ENCODE peak calls at places on chromosomes 1 and 21, in nine cellular contexts. E, Z, P, J, I, O, A, W and G are unnamed samples.

GRCh38 chr1:3393987-3394920 is 60.2 kb upstream of the ARHGEF16 start:
- DNase-seq in Z (no peak), E (no peak), P (no peak), W (no peak), I (no peak), A (no peak), J (no peak), O (no peak), G (no peak)

GRCh38 chr1:184669400-184669799 is 85.3 kb downstream of the EDEM3 start:
- DNase-seq in E (no peak), Z (no peak), A (no peak), O (no peak), I (no peak), P (no peak), J (no peak), W (no peak), G (no peak)

GRCh38 chr1:239317948-239318347 is 68.4 kb upstream of the CHRM3 start:
- DNase-seq in E (no peak), O (no peak), I (no peak), W (no peak), J (no peak), Z (no peak), P (no peak), A (no peak), G (no peak)

GRCh38 chr1:34013958-34014737 is 150.3 kb downstream of the HMGB4 start:
- DNase-seq in J (no peak), I (no peak), Z (peak), O (no peak), W (peak), P (no peak), E (peak), A (no peak), G (no peak)

GRCh38 chr1:209202826-209203439 is 380.6 kb upstream of the CAMK1G start:
- DNase-seq in A (no peak), W (peak), E (peak), P (peak), O (no peak), Z (peak), J (no peak), I (no peak), G (peak)

GRCh38 chr1:17119744-17120482 is 662 bp upstream of the PADI2 start:
- DNase-seq in Z (no peak), W (no peak), P (no peak), E (no peak), O (no peak), J (no peak), I (no peak), A (no peak), G (no peak)

GRCh38 chr21:29737188-29737587 is 202.6 kb downstream of the GRIK1 start:
- DNase-seq in J (no peak), W (no peak), O (no peak), P (no peak), E (no peak), I (no peak), Z (no peak), A (no peak), G (no peak)

GRCh38 chr1:248622491-248623106 is 12.3 kb downstream of the OR2T11 start:
- DNase-seq in W (peak), I (no peak), P (no peak), O (peak), A (no peak), E (no peak), J (no peak), Z (no peak), G (no peak)

GRCh38 chr1:156054500-156055342 is at the start of gene LAMTOR2:
- DNase-seq in I (peak), O (peak), E (peak), J (peak), Z (peak), A (peak), W (peak), P (peak), G (peak)

GRCh38 chr1:54227836-54228435 is 28.0 kb downstream of the MRPL37 start:
- DNase-seq in P (no peak), E (no peak), I (no peak), O (no peak), J (no peak), W (no peak), Z (no peak), A (no peak), G (no peak)

GRCh38 chr1:154896811-154897286 is 26.8 kb upstream of the KCNN3 start:
- DNase-seq in O (no peak), P (peak), I (no peak), A (no peak), E (no peak), Z (peak), W (no peak), J (no peak), G (no peak)

GRCh38 chr1:178726545-178726944 is 1.5 kb downstream of the RALGPS2 start:
- DNase-seq in A (no peak), I (no peak), W (peak), P (no peak), O (no peak), E (no peak), Z (no peak), J (no peak), G (no peak)

GRCh38 chr1:220684890-220685289 is 5.3 kb upstream of the C1orf115 start:
- DNase-seq in W (no peak), I (no peak), O (no peak), P (no peak), Z (no peak), E (no peak), A (no peak), J (no peak), G (no peak)

GRCh38 chr1:192109576-192109975 is 48.7 kb upstream of the RGS18 start:
- DNase-seq in A (no peak), I (no peak), O (no peak), Z (no peak), P (no peak), J (no peak), W (no peak), E (no peak), G (no peak)

GRCh38 chr21:15058718-15059316 is 6.0 kb downstream of the NRIP1 start:
- DNase-seq in P (no peak), Z (no peak), J (no peak), O (no peak), A (no peak), E (no peak), W (peak), I (no peak), G (no peak)

GRCh38 chr1:7948950-7949349 is 8.3 kb upstream of the TNFRSF9 start:
- DNase-seq in E (peak), Z (no peak), O (peak), J (no peak), W (peak), I (no peak), P (no peak), A (peak), G (no peak)

GRCh38 chr1:1398677-1399186 is 403 bp downstream of the CCNL2 start:
- DNase-seq in Z (no peak), J (no peak), W (no peak), A (no peak), O (no peak), E (no peak), I (no peak), P (no peak), G (no peak)

GRCh38 chr1:54610601-54611580 is 12.4 kb downstream of the FAM151A start:
- DNase-seq in A (no peak), P (no peak), I (no peak), J (no peak), W (no peak), Z (no peak), O (no peak), E (no peak), G (no peak)

GRCh38 chr21:29453511-29453910 is 154.8 kb downstream of the BACH1 start:
- DNase-seq in I (no peak), E (no peak), A (no peak), Z (no peak), J (no peak), W (no peak), O (no peak), P (no peak), G (no peak)

GRCh38 chr1:97739596-97740103 is 181.2 kb downstream of the DPYD start:
- DNase-seq in W (peak), E (no peak), J (no peak), Z (no peak), P (no peak), O (no peak), I (no peak), A (no peak), G (no peak)